ENCODE peak calls at places on chromosomes 16 and 17, in eight cellular contexts. Q, K, C, B, P, F, T and W are unnamed samples.

GRCh38 chr17:36566081-36566480 is 21.4 kb downstream of the GGNBP2 start:
- DNase-seq in Q (no peak), K (no peak), C (no peak), B (no peak), P (no peak), F (no peak), T (no peak), W (no peak)

GRCh38 chr17:29948460-29949185 is 7.2 kb downstream of the EFCAB5 start:
- DNase-seq in Q (no peak), K (no peak), C (no peak), B (no peak), P (no peak), F (no peak), T (no peak), W (no peak)

GRCh38 chr16:25553711-25554436 is 137.9 kb upstream of the HS3ST4 start:
- DNase-seq in Q (no peak), K (no peak), C (no peak), B (no peak), P (no peak), F (no peak), T (no peak), W (no peak)

GRCh38 chr16:81451753-81452680 is 7.4 kb downstream of the CMIP start:
- DNase-seq in Q (no peak), K (no peak), C (peak; percentile 99), B (no peak), P (no peak), F (no peak), T (no peak), W (peak; percentile 50)

GRCh38 chr17:72840019-72840418 is 252.5 kb downstream of the SLC39A11 start:
- DNase-seq in Q (no peak), K (no peak), C (no peak), B (no peak), P (no peak), F (no peak), T (no peak), W (no peak)

GRCh38 chr17:72152392-72152727 is 31.5 kb downstream of the SOX9 start:
- DNase-seq in Q (no peak), K (no peak), C (no peak), B (no peak), P (no peak), F (no peak), T (no peak), W (no peak)

GRCh38 chr17:76485569-76485968 is 15.7 kb downstream of the RHBDF2 start:
- DNase-seq in Q (no peak), K (no peak), C (no peak), B (no peak), P (no peak), F (no peak), T (no peak), W (no peak)

GRCh38 chr17:28324776-28325175 is 5.8 kb downstream of the TMEM97 start:
- DNase-seq in Q (no peak), K (no peak), C (no peak), B (no peak), P (no peak), F (no peak), T (no peak), W (no peak)

GRCh38 chr17:27975146-27976011 is 67.1 kb upstream of the NLK start:
- DNase-seq in Q (no peak), K (no peak), C (no peak), B (no peak), P (peak; percentile 47), F (no peak), T (no peak), W (no peak)

GRCh38 chr17:1013729-1014090 is 16.8 kb downstream of the TIMM22 start:
- DNase-seq in Q (no peak), K (no peak), C (no peak), B (no peak), P (no peak), F (no peak), T (no peak), W (no peak)

GRCh38 chr17:73748521-73748920 is 104.3 kb upstream of the SDK2 start:
- DNase-seq in Q (no peak), K (no peak), C (no peak), B (no peak), P (no peak), F (no peak), T (no peak), W (no peak)

GRCh38 chr16:84851192-84852127 is 31.7 kb downstream of the CRISPLD2 start:
- DNase-seq in Q (no peak), K (no peak), C (peak; percentile 94), B (no peak), P (peak; percentile 81), F (peak; percentile 74), T (no peak), W (no peak)

GRCh38 chr17:338442-339192 is 14.0 kb downstream of the RPH3AL start:
- DNase-seq in Q (no peak), K (no peak), C (peak; percentile 81), B (no peak), P (no peak), F (no peak), T (no peak), W (no peak)

GRCh38 chr17:73424571-73424970 is 112.8 kb upstream of the CDC42EP4 start:
- DNase-seq in Q (no peak), K (no peak), C (no peak), B (no peak), P (no peak), F (no peak), T (no peak), W (no peak)

GRCh38 chr16:29877266-29877961 is 14.4 kb upstream of the CDIPT start:
- DNase-seq in Q (no peak), K (no peak), C (no peak), B (no peak), P (peak; percentile 27), F (peak; percentile 3), T (no peak), W (peak; percentile 34)

GRCh38 chr16:86854895-86855294 is 276.5 kb downstream of the FOXL1 start:
- DNase-seq in Q (no peak), K (no peak), C (no peak), B (no peak), P (no peak), F (no peak), T (no peak), W (no peak)

GRCh38 chr17:27846042-27846655 is 45.8 kb upstream of the NOS2 start:
- DNase-seq in Q (no peak), K (no peak), C (no peak), B (no peak), P (no peak), F (no peak), T (no peak), W (peak; percentile 8)

GRCh38 chr16:79582789-79583188 is 17.7 kb downstream of the MAF start:
- DNase-seq in Q (no peak), K (no peak), C (no peak), B (no peak), P (no peak), F (no peak), T (no peak), W (no peak)

GRCh38 chr16:22348296-22348695 is 26.1 kb downstream of the CDR2 start:
- DNase-seq in Q (no peak), K (no peak), C (no peak), B (no peak), P (no peak), F (no peak), T (no peak), W (no peak)

GRCh38 chr17:301681-302299 is 50.8 kb downstream of the RPH3AL start:
- DNase-seq in Q (no peak), K (no peak), C (no peak), B (no peak), P (no peak), F (no peak), T (no peak), W (no peak)